ENCODE peak calls at places on chromosomes 3 and 15, in seven cellular contexts. G, V, L, J, R, O and S are unnamed samples.
A peak's percentile ranks its signal among the peaks of the same experiment; 100 is the strongest.

GRCh38 chr15:40915679-40916078 is 13.5 kb upstream of the DLL4 start:
- DNase-seq in G (no peak), V (no peak), L (no peak), J (no peak), R (no peak), O (no peak), S (no peak)

GRCh38 chr3:116815831-116816588 is 106.4 kb downstream of the TUSC7 start:
- DNase-seq in G (no peak), V (no peak), L (no peak), J (peak; percentile 7), R (peak; percentile 5), O (no peak), S (no peak)

GRCh38 chr3:187039723-187040414 is 99.4 kb downstream of the RPL39L start:
- DNase-seq in G (no peak), V (no peak), L (peak; percentile 50), J (no peak), R (no peak), O (no peak), S (no peak)

GRCh38 chr15:87661952-87662351 is 594.6 kb downstream of the NTRK3 start:
- DNase-seq in G (no peak), V (no peak), L (no peak), J (no peak), R (no peak), O (no peak), S (no peak)

GRCh38 chr15:40029979-40030893 is 8.7 kb downstream of the SRP14 start:
- DNase-seq in G (peak; percentile 46), V (peak; percentile 48), L (no peak), J (peak; percentile 43), R (no peak), O (no peak), S (no peak)

GRCh38 chr15:40245666-40246065 is 6.8 kb downstream of the PAK6 start:
- DNase-seq in G (no peak), V (no peak), L (no peak), J (no peak), R (no peak), O (no peak), S (no peak)

GRCh38 chr15:31171731-31172130 is 70.2 kb upstream of the TRPM1 start:
- DNase-seq in G (no peak), V (no peak), L (no peak), J (no peak), R (no peak), O (no peak), S (no peak)

GRCh38 chr3:71062037-71062919 is 521.2 kb downstream of the FOXP1 start:
- DNase-seq in G (no peak), V (peak; percentile 70), L (no peak), J (peak; percentile 64), R (no peak), O (no peak), S (no peak)

GRCh38 chr15:33915571-33916407 is 52.5 kb upstream of the CHRM5 start:
- DNase-seq in G (peak; percentile 29), V (peak; percentile 67), L (peak; percentile 13), J (no peak), R (no peak), O (no peak), S (no peak)

GRCh38 chr3:62823461-62824050 is 51.7 kb downstream of the CADPS start:
- DNase-seq in G (no peak), V (no peak), L (no peak), J (no peak), R (no peak), O (no peak), S (no peak)

GRCh38 chr15:90869601-90870353 is 1.4 kb downstream of the FURIN start:
- DNase-seq in G (peak; percentile 60), V (peak; percentile 86), L (peak; percentile 35), J (peak; percentile 94), R (no peak), O (no peak), S (no peak)

GRCh38 chr3:57917611-57918010 is 90.6 kb upstream of the FLNB start:
- DNase-seq in G (no peak), V (no peak), L (no peak), J (peak; percentile 10), R (no peak), O (no peak), S (no peak)

GRCh38 chr3:177977381-177978158 is 558.7 kb upstream of the KCNMB2 start:
- DNase-seq in G (no peak), V (peak; percentile 77), L (no peak), J (peak; percentile 69), R (peak; percentile 69), O (no peak), S (no peak)

GRCh38 chr3:73422556-73422955 is 202.2 kb downstream of the PDZRN3 start:
- DNase-seq in G (no peak), V (no peak), L (no peak), J (peak; percentile 36), R (no peak), O (no peak), S (no peak)

GRCh38 chr3:51751287-51751686 is 27.8 kb downstream of the IQCF6 start:
- DNase-seq in G (no peak), V (no peak), L (no peak), J (no peak), R (no peak), O (no peak), S (no peak)

GRCh38 chr15:50113187-50113505 is 5.9 kb downstream of the ATP8B4 start:
- DNase-seq in G (no peak), V (no peak), L (no peak), J (no peak), R (no peak), O (no peak), S (no peak)

GRCh38 chr15:92664178-92664900 is 8.8 kb upstream of the FAM174B start:
- DNase-seq in G (no peak), V (no peak), L (no peak), J (no peak), R (no peak), O (no peak), S (no peak)

GRCh38 chr3:139427283-139428060 is 38.0 kb upstream of the COPB2 start:
- DNase-seq in G (peak; percentile 27), V (peak; percentile 85), L (peak; percentile 71), J (peak; percentile 88), R (peak; percentile 74), O (no peak), S (no peak)

GRCh38 chr3:181558870-181559269 is 152.9 kb upstream of the SOX2 start:
- DNase-seq in G (no peak), V (no peak), L (no peak), J (no peak), R (no peak), O (no peak), S (no peak)

GRCh38 chr3:127942613-127943012 is 27.6 kb downstream of the KBTBD12 start:
- DNase-seq in G (no peak), V (no peak), L (no peak), J (no peak), R (no peak), O (no peak), S (no peak)

GRCh38 chr15:98071786-98072185 is 111.3 kb downstream of the ARRDC4 start:
- DNase-seq in G (no peak), V (no peak), L (no peak), J (no peak), R (no peak), O (no peak), S (no peak)

GRCh38 chr3:156373095-156373494 is 181.8 kb downstream of the SSR3 start:
- DNase-seq in G (no peak), V (no peak), L (no peak), J (no peak), R (no peak), O (no peak), S (no peak)

GRCh38 chr3:132265008-132265407 is 52.2 kb upstream of the ACP3 start:
- DNase-seq in G (no peak), V (peak; percentile 83), L (no peak), J (no peak), R (no peak), O (no peak), S (no peak)

GRCh38 chr3:2517479-2518188 is 419.0 kb downstream of the CNTN4 start:
- DNase-seq in G (no peak), V (no peak), L (no peak), J (no peak), R (no peak), O (no peak), S (no peak)

DNA sequence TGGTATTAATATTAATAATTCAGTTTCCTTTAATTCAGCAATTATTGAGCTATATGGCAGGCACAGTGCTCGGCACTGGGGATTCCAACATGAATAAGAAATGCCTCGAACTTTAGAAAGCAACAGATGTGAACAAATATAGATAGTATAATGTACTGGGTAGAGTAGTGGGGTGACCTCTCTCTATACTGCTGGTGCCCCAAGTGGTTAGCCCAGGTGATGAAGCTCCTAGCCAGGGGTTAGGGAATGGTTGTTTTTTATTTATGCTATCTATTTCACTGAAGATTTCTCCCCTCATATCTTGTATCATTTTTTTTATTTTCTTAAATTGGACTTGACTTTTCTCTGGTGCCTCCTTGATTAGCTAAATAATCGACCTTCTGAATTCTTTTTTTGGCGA is 62.1 kb downstream of the BHLHE40 start:
- DNase-seq in G (no peak), V (no peak), L (no peak), J (no peak), R (no peak), O (no peak), S (no peak)
- TF ChIP-seq CTCF in G (no peak), V (no peak), L (no peak), J (no peak), R (no peak), O (no peak), S (no peak)

GRCh38 chr3:160574636-160575035 is 9.3 kb upstream of the KPNA4 start:
- DNase-seq in G (no peak), V (no peak), L (no peak), J (no peak), R (no peak), O (no peak), S (no peak)

GRCh38 chr3:160575589-160575988 is 10.2 kb upstream of the KPNA4 start:
- DNase-seq in G (no peak), V (no peak), L (no peak), J (no peak), R (no peak), O (no peak), S (no peak)

GRCh38 chr3:160577093-160577492 is 11.7 kb upstream of the KPNA4 start:
- DNase-seq in G (no peak), V (no peak), L (no peak), J (no peak), R (no peak), O (no peak), S (no peak)

GRCh38 chr3:160576621-160577020 is 11.2 kb upstream of the KPNA4 start:
- DNase-seq in G (no peak), V (no peak), L (no peak), J (no peak), R (no peak), O (no peak), S (no peak)

GRCh38 chr3:160577551-160578195 is 12.3 kb upstream of the KPNA4 start:
- DNase-seq in G (no peak), V (peak; percentile 50), L (no peak), J (peak; percentile 28), R (peak; percentile 6), O (no peak), S (no peak)
- TF ChIP-seq CTCF in G (no peak), V (peak; percentile 53), L (no peak), J (no peak), R (peak; percentile 38), O (no peak), S (peak; percentile 25)

GRCh38 chr3:82293435-82293834 is 532.0 kb upstream of the GBE1 start:
- DNase-seq in G (no peak), V (no peak), L (no peak), J (no peak), R (no peak), O (no peak), S (no peak)

GRCh38 chr3:82287562-82287961 is 526.1 kb upstream of the GBE1 start:
- DNase-seq in G (no peak), V (no peak), L (no peak), J (no peak), R (no peak), O (no peak), S (no peak)
- TF ChIP-seq CTCF in G (no peak), V (no peak), L (no peak), J (no peak), R (no peak), O (no peak), S (no peak)

GRCh38 chr3:88641033-88641604 is 466.3 kb upstream of the EPHA3 start:
- DNase-seq in G (no peak), V (peak; percentile 11), L (no peak), J (no peak), R (no peak), O (no peak), S (no peak)
- TF ChIP-seq CTCF in G (no peak), V (peak; percentile 55), L (no peak), J (no peak), R (peak; percentile 16), O (no peak), S (no peak)